ENCODE peak calls at places on chromosomes 11 and 22, in four cellular contexts. J is heart right ventricle, I is fibroblast of lung, M is psoas muscle. E is an unnamed sample.

GRCh38 chr11:32107647-32108046 is 16.8 kb downstream of the RCN1 start:
- DNase-seq in J (no peak), I (no peak), M (no peak), E (no peak)

GRCh38 chr11:46674463-46675287 is 25.7 kb downstream of the ARHGAP1 start:
- DNase-seq in J (peak; percentile 46), I (no peak), M (peak; percentile 49), E (no peak)

GRCh38 chr11:78715639-78716311 is 141.1 kb upstream of the NARS2 start:
- DNase-seq in J (peak; percentile 23), I (peak; percentile 90), M (peak; percentile 22), E (peak; percentile 75)

GRCh38 chr11:73185680-73186293 is 32.3 kb upstream of the P2RY2 start:
- DNase-seq in J (no peak), I (peak; percentile 81), M (peak; percentile 63), E (peak; percentile 91)

GRCh38 chr11:8533332-8533731 is 60.7 kb downstream of the STK33 start:
- DNase-seq in J (no peak), I (no peak), M (no peak), E (no peak)

GRCh38 chr11:60357771-60358170 is 20.6 kb upstream of the MS4A7 start:
- DNase-seq in J (no peak), I (no peak), M (no peak), E (no peak)

GRCh38 chr11:69647761-69648497 is 7.0 kb downstream of the CCND1 start:
- DNase-seq in J (no peak), I (no peak), M (no peak), E (no peak)

GRCh38 chr11:103803062-103803461 is 233.4 kb upstream of the DDI1 start:
- DNase-seq in J (no peak), I (peak; percentile 80), M (no peak), E (no peak)

GRCh38 chr11:129960216-129961214 is 42.1 kb downstream of the PRDM10 start:
- DNase-seq in J (no peak), I (peak; percentile 95), M (no peak), E (no peak)

GRCh38 chr11:103842191-103842590 is 194.2 kb upstream of the DDI1 start:
- DNase-seq in J (no peak), I (peak; percentile 59), M (no peak), E (peak; percentile 71)

GRCh38 chr11:2095542-2095941 is 43.6 kb downstream of the IGF2 start:
- DNase-seq in J (no peak), I (no peak), M (no peak), E (no peak)
- H3K27ac ChIP-seq in J (no peak overlapping the region), I (no peak overlapping the region), M (no peak overlapping the region), E (no peak overlapping the region)

DNA sequence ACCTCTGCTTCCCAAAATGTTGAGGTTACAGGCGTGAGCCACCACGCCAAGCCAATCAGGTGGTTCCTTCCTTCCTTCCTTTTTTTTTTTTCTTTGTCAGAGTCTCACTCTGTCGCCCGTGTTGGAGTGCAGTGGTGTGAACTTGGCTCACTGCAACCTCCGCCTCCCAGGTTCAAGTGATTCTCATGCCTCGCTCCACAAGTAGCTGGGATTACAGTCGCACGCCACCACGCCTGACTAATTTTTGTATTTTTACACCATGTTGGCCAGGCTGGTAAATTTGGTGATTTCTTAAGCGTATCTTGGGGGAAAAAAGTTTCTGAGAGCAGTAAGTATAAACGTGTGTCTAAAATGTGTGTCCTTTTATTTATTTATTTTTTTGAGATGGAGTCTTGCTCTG is 18.2 kb upstream of the SPINDOC start:
- DNase-seq in J (no peak), I (no peak), M (no peak), E (no peak)
- H3K9me3 ChIP-seq in J (peaks cover 17% of the 10 kb centered on the region), I (no peaks in the 10 kb centered on the region), M (peaks cover 8% of the 10 kb centered on the region), E (no peaks in the 10 kb centered on the region)

GRCh38 chr11:116853461-116854073 is 16.1 kb upstream of the APOA1 start:
- DNase-seq in J (no peak), I (peak; percentile 97), M (no peak), E (no peak)
- H3K4me3 ChIP-seq in J (no peak overlapping the region), I (no peak overlapping the region), M (no peak overlapping the region), E (no peak overlapping the region)

DNA sequence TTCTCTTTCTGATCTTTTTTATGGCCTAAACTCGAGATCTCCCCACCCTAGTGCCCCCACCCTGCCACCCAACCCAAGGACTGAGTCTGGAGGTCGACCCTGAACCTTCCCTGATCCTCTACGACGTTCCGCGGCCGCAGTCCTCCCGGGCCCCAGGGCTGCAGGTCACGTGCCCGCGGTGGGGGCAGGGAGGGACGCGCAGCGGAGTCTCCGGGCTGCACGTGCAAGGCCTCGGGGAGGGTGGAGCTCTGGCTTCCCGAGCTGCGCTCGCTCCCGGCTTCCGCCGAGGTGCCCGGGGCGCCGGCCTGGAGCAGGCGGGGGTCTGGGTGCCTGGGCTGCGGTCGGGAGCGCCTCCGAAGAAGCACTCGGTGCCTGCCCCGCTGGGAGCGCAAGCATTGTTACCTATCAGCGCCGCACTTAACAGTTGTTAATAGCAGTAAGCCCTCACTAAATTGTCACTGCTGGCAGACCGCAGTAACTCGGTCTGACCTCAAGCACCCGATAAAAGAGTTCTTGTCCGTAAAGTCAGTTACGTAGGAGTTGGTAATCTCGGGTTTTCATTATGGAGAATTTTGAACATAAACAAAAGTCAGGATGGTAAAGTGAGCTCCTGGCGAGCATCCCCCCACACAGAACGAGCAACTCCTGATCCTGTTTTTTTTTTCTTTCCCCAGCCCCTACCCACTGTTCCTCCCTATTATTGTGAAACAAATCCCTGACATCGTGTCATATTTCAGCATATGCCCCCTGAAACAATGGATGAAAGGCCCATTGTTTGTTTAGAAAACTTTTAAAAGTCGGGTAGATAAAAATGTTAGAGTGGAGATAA is 69.7 kb upstream of the EP300 start:
- DNase-seq in J (peak; percentile 94), I (peak; percentile 75), M (peak; percentile 95), E (peak; percentile 94)
- H3K27ac ChIP-seq in J (peak overlapping the region; percentile 97), I (peak overlapping the region; percentile 80), M (peak overlapping the region; percentile 97), E (peak overlapping the region; percentile 70)

GRCh38 chr22:49545606-49546005 is 282.1 kb downstream of the BRD1 start:
- DNase-seq in J (no peak), I (no peak), M (no peak), E (peak; percentile 50)

GRCh38 chr22:49549256-49549655 is 278.4 kb downstream of the BRD1 start:
- DNase-seq in J (no peak), I (no peak), M (no peak), E (peak; percentile 30)

GRCh38 chr22:49547751-49548239 is 279.9 kb downstream of the BRD1 start:
- DNase-seq in J (no peak), I (no peak), M (no peak), E (no peak)

GRCh38 chr22:49548356-49549202 is 279.1 kb downstream of the BRD1 start:
- DNase-seq in J (no peak), I (no peak), M (no peak), E (no peak)

GRCh38 chr22:49546811-49547585 is 280.7 kb downstream of the BRD1 start:
- DNase-seq in J (no peak), I (no peak), M (no peak), E (no peak)
- H3K9me3 ChIP-seq in J (peaks cover 12% of the 10 kb centered on the region), I (no peaks in the 10 kb centered on the region), M (no peaks in the 10 kb centered on the region), E (peaks cover 11% of the 10 kb centered on the region)

GRCh38 chr11:96254087-96254486 is 88.9 kb downstream of the MAML2 start:
- DNase-seq in J (no peak), I (peak; percentile 90), M (no peak), E (no peak)
- H3K4me3 ChIP-seq in J (no peak overlapping the region), I (no peak overlapping the region), M (no peak overlapping the region), E (peak overlapping the region; percentile 69)

GRCh38 chr11:94151311-94151710 is 22.7 kb downstream of the PANX1 start:
- DNase-seq in J (no peak), I (peak; percentile 50), M (no peak), E (no peak)

GRCh38 chr11:94148189-94148588 is 19.5 kb downstream of the PANX1 start:
- DNase-seq in J (no peak), I (no peak), M (no peak), E (no peak)

GRCh38 chr11:94149435-94149834 is 20.8 kb downstream of the PANX1 start:
- DNase-seq in J (no peak), I (peak; percentile 88), M (no peak), E (no peak)

GRCh38 chr11:94150704-94151103 is 22.1 kb downstream of the PANX1 start:
- DNase-seq in J (no peak), I (no peak), M (no peak), E (no peak)

DNA sequence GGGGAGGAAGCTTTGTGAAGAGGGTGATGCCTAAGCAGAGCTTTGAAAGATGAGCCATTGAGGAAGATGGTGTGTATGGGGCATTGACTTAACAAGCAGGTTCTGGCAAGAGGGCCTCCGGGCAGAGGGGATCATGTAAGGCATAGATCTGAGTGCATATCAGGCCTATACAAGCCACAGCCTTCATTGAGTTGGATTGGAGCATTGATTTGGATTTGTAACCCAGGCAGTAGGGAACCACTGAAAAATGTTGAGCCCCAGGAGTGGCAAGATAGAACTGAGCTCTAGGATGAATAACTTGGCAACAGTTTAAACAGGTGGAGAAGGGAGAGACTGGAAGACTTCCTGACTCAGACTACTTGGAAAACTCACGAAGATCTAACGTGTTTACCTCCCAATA is 21.4 kb downstream of the PANX1 start:
- DNase-seq in J (no peak), I (no peak), M (no peak), E (no peak)
- H3K27ac ChIP-seq in J (no peak overlapping the region), I (no peak overlapping the region), M (no peak overlapping the region), E (no peak overlapping the region)

E was measured in aorta.